ENCODE peak calls at places on chromosome 13, in eight cellular contexts. One of them, this sample, is unnamed.

GRCh38 chr13:25839356-25839755 is 212.5 kb downstream of the SHISA2 start:
- DNase-seq in esophagus squamous epithelium: no peak
- DNase-seq in PC-3: no peak
- DNase-seq in upper lobe of left lung: no peak
- DNase-seq in lower lobe of right lung: no peak
- DNase-seq in GM23338: no peak
- DNase-seq in A673: no peak
- DNase-seq in GM13977: no peak
- DNase-seq in this sample: no peak

GRCh38 chr13:50645092-50645491 is 198.4 kb downstream of the DLEU7 start:
- DNase-seq in esophagus squamous epithelium: no peak
- DNase-seq in PC-3: peak
- DNase-seq in lower lobe of right lung: no peak
- DNase-seq in GM23338: no peak
- DNase-seq in upper lobe of left lung: no peak
- DNase-seq in GM13977: no peak
- DNase-seq in A673: no peak
- DNase-seq in this sample: no peak

GRCh38 chr13:59413121-59413520 is 750.6 kb downstream of the DIAPH3 start:
- DNase-seq in PC-3: no peak
- DNase-seq in lower lobe of right lung: no peak
- DNase-seq in GM13977: no peak
- DNase-seq in A673: no peak
- DNase-seq in GM23338: no peak
- DNase-seq in esophagus squamous epithelium: no peak
- DNase-seq in upper lobe of left lung: no peak
- DNase-seq in this sample: no peak

GRCh38 chr13:37277007-37277406 is 171.5 kb upstream of the CSNK1A1L start:
- DNase-seq in A673: no peak
- DNase-seq in GM13977: no peak
- DNase-seq in GM23338: no peak
- DNase-seq in esophagus squamous epithelium: no peak
- DNase-seq in PC-3: no peak
- DNase-seq in upper lobe of left lung: no peak
- DNase-seq in lower lobe of right lung: no peak
- DNase-seq in this sample: no peak

GRCh38 chr13:112168771-112169170 is 101.8 kb downstream of the SOX1 start:
- DNase-seq in lower lobe of right lung: no peak
- DNase-seq in upper lobe of left lung: no peak
- DNase-seq in PC-3: no peak
- DNase-seq in GM13977: no peak
- DNase-seq in esophagus squamous epithelium: no peak
- DNase-seq in GM23338: no peak
- DNase-seq in A673: no peak
- DNase-seq in this sample: no peak

GRCh38 chr13:59398127-59398526 is 765.6 kb downstream of the DIAPH3 start:
- DNase-seq in esophagus squamous epithelium: no peak
- DNase-seq in GM13977: no peak
- DNase-seq in GM23338: no peak
- DNase-seq in PC-3: no peak
- DNase-seq in lower lobe of right lung: no peak
- DNase-seq in upper lobe of left lung: no peak
- DNase-seq in A673: no peak
- DNase-seq in this sample: no peak

GRCh38 chr13:51453308-51453958 is 597 bp upstream of the INTS6 start:
- DNase-seq in upper lobe of left lung: no peak
- DNase-seq in lower lobe of right lung: peak
- DNase-seq in GM23338: peak
- DNase-seq in GM13977: peak
- DNase-seq in PC-3: no peak
- DNase-seq in esophagus squamous epithelium: peak
- DNase-seq in A673: peak
- DNase-seq in this sample: peak

GRCh38 chr13:37656247-37656940 is 57.8 kb upstream of the POSTN start:
- DNase-seq in upper lobe of left lung: no peak
- DNase-seq in GM23338: no peak
- DNase-seq in GM13977: no peak
- DNase-seq in A673: peak
- DNase-seq in lower lobe of right lung: no peak
- DNase-seq in PC-3: peak
- DNase-seq in esophagus squamous epithelium: no peak
- DNase-seq in this sample: no peak

GRCh38 chr13:52809310-52809769 is 39.1 kb downstream of the PCDH8 start:
- DNase-seq in lower lobe of right lung: peak
- DNase-seq in A673: peak
- DNase-seq in esophagus squamous epithelium: no peak
- DNase-seq in GM23338: peak
- DNase-seq in GM13977: peak
- DNase-seq in upper lobe of left lung: peak
- DNase-seq in PC-3: peak
- DNase-seq in this sample: peak

GRCh38 chr13:75217949-75218348 is 264.0 kb downstream of the TBC1D4 start:
- DNase-seq in lower lobe of right lung: no peak
- DNase-seq in upper lobe of left lung: no peak
- DNase-seq in GM23338: no peak
- DNase-seq in A673: peak
- DNase-seq in PC-3: peak
- DNase-seq in GM13977: no peak
- DNase-seq in esophagus squamous epithelium: no peak
- DNase-seq in this sample: no peak

DNA sequence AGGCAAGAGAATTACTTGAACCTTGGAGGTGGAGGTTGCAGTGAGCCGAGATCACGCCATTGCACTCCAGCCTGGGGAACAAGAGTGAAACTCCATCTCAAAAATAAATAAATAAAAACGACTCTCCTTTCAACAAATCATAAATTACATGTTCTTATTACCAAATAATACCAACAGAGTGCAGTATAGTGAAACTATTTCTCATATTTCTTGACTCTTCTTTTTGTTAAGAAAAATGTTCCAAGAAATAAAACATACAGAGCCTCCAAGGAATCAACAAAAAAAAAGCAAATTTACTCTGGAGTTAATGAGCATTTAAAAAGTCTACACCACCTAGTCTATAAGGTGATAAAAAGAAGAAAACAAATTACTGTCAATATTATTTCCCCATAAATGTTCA is 188.8 kb downstream of the KLF12 start:
- DNase-seq in lower lobe of right lung: no peak
- DNase-seq in PC-3: peak
- DNase-seq in GM23338: no peak
- DNase-seq in GM13977: no peak
- DNase-seq in A673: peak
- DNase-seq in upper lobe of left lung: no peak
- DNase-seq in esophagus squamous epithelium: no peak
- DNase-seq in this sample: no peak
- TF ChIP-seq CTCF in lower lobe of right lung: no peak
- TF ChIP-seq CTCF in PC-3: peak
- TF ChIP-seq CTCF in GM23338: no peak
- TF ChIP-seq CTCF in GM13977: no peak
- TF ChIP-seq CTCF in A673: no peak
- TF ChIP-seq CTCF in upper lobe of left lung: no peak
- TF ChIP-seq CTCF in esophagus squamous epithelium: no peak
- TF ChIP-seq CTCF in this sample: no peak

GRCh38 chr13:40082644-40083043 is 427.2 kb downstream of the COG6 start:
- DNase-seq in A673: peak
- DNase-seq in upper lobe of left lung: no peak
- DNase-seq in PC-3: no peak
- DNase-seq in GM13977: no peak
- DNase-seq in esophagus squamous epithelium: no peak
- DNase-seq in GM23338: no peak
- DNase-seq in lower lobe of right lung: no peak
- DNase-seq in this sample: no peak
- TF ChIP-seq CTCF in A673: peak
- TF ChIP-seq CTCF in upper lobe of left lung: no peak
- TF ChIP-seq CTCF in PC-3: no peak
- TF ChIP-seq CTCF in GM13977: no peak
- TF ChIP-seq CTCF in esophagus squamous epithelium: no peak
- TF ChIP-seq CTCF in GM23338: peak
- TF ChIP-seq CTCF in lower lobe of right lung: no peak
- TF ChIP-seq CTCF in this sample: no peak

GRCh38 chr13:91647361-91647970 is 249.0 kb downstream of the GPC5 start:
- DNase-seq in upper lobe of left lung: no peak
- DNase-seq in lower lobe of right lung: no peak
- DNase-seq in esophagus squamous epithelium: no peak
- DNase-seq in GM23338: peak
- DNase-seq in PC-3: peak
- DNase-seq in GM13977: no peak
- DNase-seq in A673: peak
- DNase-seq in this sample: no peak
- TF ChIP-seq CTCF in upper lobe of left lung: no peak
- TF ChIP-seq CTCF in lower lobe of right lung: peak
- TF ChIP-seq CTCF in esophagus squamous epithelium: no peak
- TF ChIP-seq CTCF in GM23338: peak
- TF ChIP-seq CTCF in PC-3: peak
- TF ChIP-seq CTCF in GM13977: peak
- TF ChIP-seq CTCF in A673: peak
- TF ChIP-seq CTCF in this sample: no peak

GRCh38 chr13:100946588-100946987 is 272.0 kb upstream of the TMTC4 start:
- DNase-seq in upper lobe of left lung: no peak
- DNase-seq in GM13977: no peak
- DNase-seq in lower lobe of right lung: no peak
- DNase-seq in PC-3: no peak
- DNase-seq in A673: no peak
- DNase-seq in esophagus squamous epithelium: no peak
- DNase-seq in GM23338: no peak
- DNase-seq in this sample: no peak
- TF ChIP-seq CTCF in upper lobe of left lung: no peak
- TF ChIP-seq CTCF in GM13977: no peak
- TF ChIP-seq CTCF in lower lobe of right lung: no peak
- TF ChIP-seq CTCF in PC-3: no peak
- TF ChIP-seq CTCF in A673: no peak
- TF ChIP-seq CTCF in esophagus squamous epithelium: no peak
- TF ChIP-seq CTCF in GM23338: no peak
- TF ChIP-seq CTCF in this sample: no peak

GRCh38 chr13:84686458-84686857 is 804.2 kb upstream of the SLITRK1 start:
- DNase-seq in esophagus squamous epithelium: no peak
- DNase-seq in GM23338: no peak
- DNase-seq in A673: no peak
- DNase-seq in GM13977: no peak
- DNase-seq in upper lobe of left lung: no peak
- DNase-seq in lower lobe of right lung: no peak
- DNase-seq in PC-3: no peak
- DNase-seq in this sample: no peak
- TF ChIP-seq CTCF in esophagus squamous epithelium: no peak
- TF ChIP-seq CTCF in GM23338: no peak
- TF ChIP-seq CTCF in A673: no peak
- TF ChIP-seq CTCF in GM13977: no peak
- TF ChIP-seq CTCF in upper lobe of left lung: no peak
- TF ChIP-seq CTCF in lower lobe of right lung: no peak
- TF ChIP-seq CTCF in PC-3: no peak
- TF ChIP-seq CTCF in this sample: no peak

This sample was measured in activated B cell treated with CpG ODN at 0.5 μM for 24 hours.